ENCODE peak calls at places on chromosomes 2 and 18, in five cellular contexts. F is H1; H is esophagus muscularis mucosa; G is tibial nerve; X is CD4-positive, CD25-positive, alpha-beta regulatory T cell. K is an unnamed sample.

GRCh38 chr2:30514134-30514860 is 67.3 kb downstream of the LCLAT1 start:
- DNase-seq in F (no peak), H (no peak), G (no peak), X (no peak), K (no peak)

GRCh38 chr18:13446581-13447470 is 228.3 kb downstream of the LDLRAD4 start:
- DNase-seq in F (no peak), H (no peak), G (no peak), X (no peak), K (no peak)

GRCh38 chr2:207734636-207735512 is 23.4 kb downstream of the CCNYL1 start:
- DNase-seq in F (no peak), H (no peak), G (no peak), X (no peak), K (no peak)

GRCh38 chr2:27003857-27004256 is 28.9 kb upstream of the TMEM214 start:
- DNase-seq in F (no peak), H (no peak), G (no peak), X (no peak), K (no peak)

GRCh38 chr2:178679891-178680290 is 127.3 kb downstream of the TTN start:
- DNase-seq in F (no peak), H (no peak), G (no peak), X (no peak), K (no peak)

GRCh38 chr2:33373986-33374385 is 102.5 kb upstream of the RASGRP3 start:
- DNase-seq in F (no peak), H (no peak), G (no peak), X (no peak), K (no peak)

GRCh38 chr18:27661320-27662049 is 476.4 kb upstream of the CHST9 start:
- DNase-seq in F (peak; percentile 13), H (no peak), G (no peak), X (no peak), K (no peak)

GRCh38 chr2:55482186-55482945 is 37.2 kb upstream of the CFAP36 start:
- DNase-seq in F (no peak), H (no peak), G (no peak), X (no peak), K (no peak)

GRCh38 chr18:12121175-12122095 is 27.8 kb downstream of the ANKRD62 start:
- DNase-seq in F (no peak), H (no peak), G (no peak), X (no peak), K (no peak)

GRCh38 chr2:17319090-17319489 is 199.2 kb downstream of the RAD51AP2 start:
- DNase-seq in F (no peak), H (peak; percentile 66), G (no peak), X (no peak), K (no peak)

GRCh38 chr2:28493636-28494035 is 2.2 kb upstream of the PLB1 start:
- DNase-seq in F (no peak), H (no peak), G (no peak), X (no peak), K (no peak)

GRCh38 chr2:28492276-28492675 is 3.6 kb upstream of the PLB1 start:
- DNase-seq in F (no peak), H (no peak), G (no peak), X (no peak), K (no peak)

GRCh38 chr2:28497206-28497605 is 1.3 kb downstream of the PLB1 start:
- DNase-seq in F (no peak), H (no peak), G (no peak), X (no peak), K (no peak)

GRCh38 chr2:28496781-28497180 is 921 bp downstream of the PLB1 start:
- DNase-seq in F (no peak), H (no peak), G (no peak), X (no peak), K (no peak)

GRCh38 chr2:28495551-28496284 is at the start of gene PLB1:
- DNase-seq in F (no peak), H (no peak), G (no peak), X (no peak), K (no peak)
- H3K27me3 ChIP-seq in F (no peaks in the 10 kb centered on the region), H (no peaks in the 10 kb centered on the region), G (no peaks in the 10 kb centered on the region), X (no peaks in the 10 kb centered on the region), K (no peaks in the 10 kb centered on the region)

DNA sequence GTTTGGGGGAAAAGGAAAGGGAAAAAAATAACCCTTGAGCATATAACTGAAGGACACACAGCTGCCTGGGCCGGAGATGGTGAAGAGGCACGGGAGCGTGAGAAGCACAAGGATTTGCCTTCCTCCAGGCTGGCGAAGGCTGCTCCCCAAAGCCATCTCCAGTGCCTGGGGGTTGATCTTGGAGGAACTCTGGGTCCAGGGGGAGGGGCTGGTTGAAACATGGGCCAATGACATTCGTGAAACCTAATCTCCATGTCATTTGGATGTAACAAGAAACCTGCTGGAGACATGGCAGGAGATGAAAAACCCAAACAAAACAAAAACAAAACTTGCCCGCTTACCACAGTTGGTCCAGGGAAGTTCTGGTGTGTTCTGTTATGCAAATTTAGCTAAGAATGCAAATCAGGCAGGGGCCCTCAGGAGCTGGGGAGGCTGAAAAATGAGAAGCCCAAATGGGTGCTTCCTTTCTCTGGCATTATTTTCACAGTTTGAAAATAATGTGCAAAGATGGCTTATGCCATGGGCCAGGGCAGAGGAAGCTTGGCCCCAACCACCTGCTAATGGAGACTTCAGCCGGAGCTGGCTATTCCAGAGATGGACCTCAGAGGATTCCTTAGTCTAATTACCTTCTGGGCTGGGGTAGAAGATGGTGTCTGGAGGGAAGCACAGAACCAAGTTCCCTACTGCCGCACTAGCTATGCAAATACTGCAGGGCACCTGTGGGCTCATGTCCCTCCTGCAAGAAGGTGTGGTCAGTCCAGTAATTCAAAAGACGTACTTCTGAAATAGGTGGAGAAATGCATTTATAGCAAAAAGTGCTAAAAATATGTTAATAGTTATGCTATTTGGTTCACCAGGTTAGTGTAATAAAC is 180.9 kb downstream of the BCL2 start:
- DNase-seq in F (peak; percentile 27), H (no peak), G (no peak), X (no peak), K (no peak)
- H3K4me1 ChIP-seq in F (peaks cover 6% of the 10 kb centered on the region), H (peaks cover 42% of the 10 kb centered on the region), G (peaks cover 14% of the 10 kb centered on the region), X (peaks cover 24% of the 10 kb centered on the region), K (peaks cover 25% of the 10 kb centered on the region)

GRCh38 chr2:174590928-174591648 is 6.5 kb downstream of the WIPF1 start:
- DNase-seq in F (no peak), H (no peak), G (no peak), X (no peak), K (no peak)

GRCh38 chr2:174591740-174592139 is 5.9 kb downstream of the WIPF1 start:
- DNase-seq in F (no peak), H (no peak), G (no peak), X (no peak), K (no peak)

GRCh38 chr2:174594451-174594850 is 3.2 kb downstream of the WIPF1 start:
- DNase-seq in F (no peak), H (no peak), G (no peak), X (no peak), K (no peak)

GRCh38 chr2:174593574-174594203 is 3.9 kb downstream of the WIPF1 start:
- DNase-seq in F (no peak), H (no peak), G (peak; percentile 41), X (peak; percentile 62), K (peak; percentile 85)

DNA sequence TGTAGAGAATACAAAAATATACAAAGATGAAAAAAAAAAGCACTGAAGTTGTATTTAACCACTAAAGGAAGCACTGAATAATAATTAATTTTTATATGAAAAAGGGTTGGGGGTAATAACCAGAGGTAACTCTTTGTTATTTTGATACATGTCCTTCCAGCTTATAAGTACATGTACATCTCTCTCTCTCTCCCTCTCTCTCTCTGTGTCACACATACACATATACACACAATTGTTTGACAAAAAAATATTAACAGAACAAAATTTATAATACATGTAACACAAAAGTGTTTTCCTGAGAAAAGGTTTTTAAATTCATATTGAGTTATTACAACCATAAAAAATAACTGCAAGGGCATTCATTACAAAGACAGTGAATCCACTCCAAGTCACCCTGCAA is 4.6 kb downstream of the WIPF1 start:
- DNase-seq in F (no peak), H (no peak), G (no peak), X (no peak), K (no peak)
- H3K27ac ChIP-seq in F (no peak overlapping the region), H (no peak overlapping the region), G (peak overlapping the region; percentile 76), X (peak overlapping the region; percentile 96), K (peak overlapping the region; percentile 90)

DNA sequence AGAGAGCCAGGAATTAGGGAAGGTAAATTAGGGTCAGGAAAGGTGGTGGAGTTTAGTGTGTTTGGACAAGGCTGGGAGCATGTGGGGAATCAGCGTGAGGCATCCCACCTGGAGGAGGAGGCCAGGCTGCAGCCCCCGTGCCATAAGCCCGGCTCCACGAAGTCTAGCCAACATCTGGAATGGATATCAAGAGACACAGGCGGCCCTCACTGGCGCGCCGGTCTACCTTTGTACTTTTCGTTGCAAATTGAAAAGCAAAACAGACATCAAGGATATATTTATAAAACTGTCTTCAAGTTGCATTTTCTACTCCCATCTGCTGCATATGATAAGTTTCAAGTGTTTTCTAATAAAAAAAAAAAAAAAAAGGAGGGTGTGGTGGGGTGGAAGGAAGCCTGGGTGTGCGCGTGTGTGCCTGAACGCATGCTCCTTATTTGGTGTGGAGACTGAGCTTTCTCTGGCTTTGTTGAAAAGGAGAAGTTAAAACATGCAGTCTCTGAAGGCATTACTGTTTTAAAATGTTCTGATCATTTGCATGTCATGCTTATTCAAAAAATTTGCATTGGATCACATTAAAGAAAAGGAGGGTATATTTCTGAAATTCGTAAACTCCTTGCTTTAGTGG is 546.7 kb upstream of the ID2 start:
- DNase-seq in F (no peak), H (no peak), G (no peak), X (no peak), K (no peak)
- H3K27me3 ChIP-seq in F (no peaks in the 10 kb centered on the region), H (no peaks in the 10 kb centered on the region), G (no peaks in the 10 kb centered on the region), X (no peaks in the 10 kb centered on the region), K (no peaks in the 10 kb centered on the region)

GRCh38 chr2:128282246-128282975 is 36.3 kb downstream of the HS6ST1 start:
- DNase-seq in F (no peak), H (no peak), G (no peak), X (no peak), K (no peak)
- H3K4me1 ChIP-seq in F (peaks cover 24% of the 10 kb centered on the region), H (peaks cover 55% of the 10 kb centered on the region), G (peaks cover 36% of the 10 kb centered on the region), X (no peaks in the 10 kb centered on the region), K (peaks cover 4% of the 10 kb centered on the region)

GRCh38 chr2:240972201-240972600 is 26.2 kb upstream of the SNED1 start:
- DNase-seq in F (no peak), H (no peak), G (no peak), X (no peak), K (no peak)
- H3K27ac ChIP-seq in F (no peak overlapping the region), H (no peak overlapping the region), G (peak overlapping the region; percentile 71), X (no peak overlapping the region), K (no peak overlapping the region)

GRCh38 chr2:10912796-10913445 is 1.2 kb downstream of the KCNF1 start:
- DNase-seq in F (no peak), H (no peak), G (no peak), X (no peak), K (no peak)

GRCh38 chr2:10915731-10916331 is 4.1 kb downstream of the KCNF1 start:
- DNase-seq in F (no peak), H (no peak), G (no peak), X (no peak), K (no peak)

GRCh38 chr2:10913501-10914271 is 2.0 kb downstream of the KCNF1 start:
- DNase-seq in F (no peak), H (no peak), G (no peak), X (no peak), K (no peak)

GRCh38 chr2:10915236-10915635 is 3.5 kb downstream of the KCNF1 start:
- DNase-seq in F (no peak), H (no peak), G (no peak), X (no peak), K (no peak)

GRCh38 chr2:10914272-10914693 is 2.5 kb downstream of the KCNF1 start:
- DNase-seq in F (no peak), H (no peak), G (no peak), X (no peak), K (no peak)
- H3K27me3 ChIP-seq in F (peaks cover 36% of the 10 kb centered on the region), H (no peaks in the 10 kb centered on the region), G (peaks cover 42% of the 10 kb centered on the region), X (peaks cover 8% of the 10 kb centered on the region), K (no peaks in the 10 kb centered on the region)

GRCh38 chr2:144670080-144670479 is 150.2 kb upstream of the ZEB2 start:
- DNase-seq in F (no peak), H (no peak), G (no peak), X (no peak), K (no peak)
- H3K4me1 ChIP-seq in F (no peaks in the 10 kb centered on the region), H (no peaks in the 10 kb centered on the region), G (no peaks in the 10 kb centered on the region), X (no peaks in the 10 kb centered on the region), K (no peaks in the 10 kb centered on the region)